ENCODE peak calls at places on chromosomes 7 and 10, in eight cellular contexts. G is ELR; L is posterior cingulate gyrus; O is HS-27A; I is activated naive CD4-positive, alpha-beta T cell; U is neural crest cell; M is RPMI7951; T is stimulated activated CD4-positive, alpha-beta T cell treated with anti-CD3 and anti-CD28 coated beads, Interleukin-1b, Interleukin-23, amount 100 ng/mL, for 48 hours. P is an unnamed sample.

GRCh38 chr10:12583891-12584595 is 234.7 kb downstream of the CAMK1D start:
- DNase-seq in G (no peak), L (no peak), O (no peak), I (no peak), U (no peak), M (no peak), T (no peak), P (no peak)

GRCh38 chr10:130022071-130022470 is 58.0 kb upstream of the EBF3 start:
- DNase-seq in G (no peak), L (no peak), O (no peak), I (no peak), U (no peak), M (peak), T (no peak), P (no peak)

GRCh38 chr7:99560834-99561734 is 2.6 kb downstream of the ZNF655 start:
- DNase-seq in G (peak), L (no peak), O (no peak), I (no peak), U (no peak), M (no peak), T (no peak), P (no peak)

GRCh38 chr7:104972510-104972909 is 41.5 kb upstream of the KMT2E start:
- DNase-seq in G (peak), L (no peak), O (no peak), I (no peak), U (no peak), M (peak), T (no peak), P (no peak)

GRCh38 chr7:131026297-131027003 is 292.4 kb upstream of the KLF14 start:
- DNase-seq in G (peak), L (no peak), O (no peak), I (no peak), U (no peak), M (peak), T (no peak), P (no peak)

GRCh38 chr7:48299580-48300169 is 128.4 kb downstream of the ABCA13 start:
- DNase-seq in G (peak), L (peak), O (peak), I (no peak), U (peak), M (peak), T (peak), P (peak)

GRCh38 chr7:92639213-92639896 is 49.2 kb upstream of the FAM133B start:
- DNase-seq in G (no peak), L (no peak), O (no peak), I (no peak), U (no peak), M (peak), T (no peak), P (peak)

GRCh38 chr7:75996476-75996875 is 2.1 kb upstream of the TMEM120A start:
- DNase-seq in G (no peak), L (no peak), O (no peak), I (no peak), U (no peak), M (no peak), T (no peak), P (no peak)

GRCh38 chr10:122154733-122155366 is 116.2 kb upstream of the BTBD16 start:
- DNase-seq in G (no peak), L (peak), O (no peak), I (no peak), U (no peak), M (peak), T (no peak), P (no peak)

GRCh38 chr10:80454526-80455460 is 683 bp downstream of the TSPAN14 start:
- DNase-seq in G (peak), L (no peak), O (no peak), I (no peak), U (no peak), M (no peak), T (no peak), P (no peak)

GRCh38 chr10:18136056-18136916 is 3.9 kb upstream of the CACNB2 start:
- DNase-seq in G (no peak), L (no peak), O (no peak), I (no peak), U (no peak), M (no peak), T (no peak), P (no peak)

GRCh38 chr10:30284860-30285594 is 64.1 kb downstream of the MTPAP start:
- DNase-seq in G (peak), L (no peak), O (no peak), I (no peak), U (no peak), M (peak), T (no peak), P (no peak)

GRCh38 chr7:83663131-83663530 is 14.2 kb upstream of the SEMA3E start:
- DNase-seq in G (no peak), L (no peak), O (no peak), I (no peak), U (no peak), M (no peak), T (no peak), P (no peak)

GRCh38 chr7:91683823-91684222 is 196.7 kb downstream of the MTERF1 start:
- DNase-seq in G (peak), L (no peak), O (peak), I (no peak), U (no peak), M (peak), T (no peak), P (no peak)

GRCh38 chr10:69506834-69507643 is 55.8 kb downstream of the TSPAN15 start:
- DNase-seq in G (no peak), L (no peak), O (no peak), I (no peak), U (no peak), M (no peak), T (no peak), P (no peak)

GRCh38 chr10:49243610-49244283 is 55.2 kb upstream of the C10orf71 start:
- DNase-seq in G (no peak), L (no peak), O (no peak), I (no peak), U (no peak), M (no peak), T (no peak), P (no peak)

GRCh38 chr7:116776610-116777289 is 85.6 kb upstream of the CAPZA2 start:
- DNase-seq in G (peak), L (no peak), O (peak), I (no peak), U (no peak), M (peak), T (no peak), P (peak)

GRCh38 chr7:103391976-103392375 is 44.5 kb downstream of the PSMC2 start:
- DNase-seq in G (peak), L (no peak), O (no peak), I (no peak), U (no peak), M (no peak), T (no peak), P (no peak)

GRCh38 chr7:33726582-33726981 is 178.8 kb upstream of the BMPER start:
- DNase-seq in G (no peak), L (no peak), O (no peak), I (no peak), U (no peak), M (no peak), T (no peak), P (no peak)

GRCh38 chr10:60937784-60938654 is 6.0 kb downstream of the RHOBTB1 start:
- DNase-seq in G (peak), L (no peak), O (no peak), I (no peak), U (no peak), M (no peak), T (no peak), P (no peak)

GRCh38 chr10:84156768-84157167 is 16.8 kb upstream of the GPR15LG start:
- DNase-seq in G (peak), L (no peak), O (no peak), I (no peak), U (no peak), M (no peak), T (peak), P (peak)

GRCh38 chr7:72281325-72281724 is 130.8 kb downstream of the CALN1 start:
- DNase-seq in G (no peak), L (no peak), O (no peak), I (no peak), U (no peak), M (no peak), T (no peak), P (no peak)

GRCh38 chr7:157951300-157952049 is 614.7 kb downstream of the DNAJB6 start:
- DNase-seq in G (no peak), L (no peak), O (no peak), I (no peak), U (no peak), M (no peak), T (no peak), P (no peak)

GRCh38 chr7:3859436-3859835 is 558.4 kb downstream of the SDK1 start:
- DNase-seq in G (no peak), L (no peak), O (no peak), I (no peak), U (no peak), M (no peak), T (no peak), P (no peak)

GRCh38 chr10:29702288-29703164 is 67.8 kb upstream of the SVIL start:
- DNase-seq in G (no peak), L (no peak), O (no peak), I (no peak), U (no peak), M (no peak), T (no peak), P (no peak)

GRCh38 chr7:74627699-74628411 is 29.7 kb upstream of the GTF2I start:
- DNase-seq in G (no peak), L (no peak), O (no peak), I (no peak), U (no peak), M (peak), T (no peak), P (no peak)